ENCODE peak calls at places on chromosomes 12 and 14, in nine cellular contexts. C is T-cell; A is midbrain; M is myocyte; X is stimulated activated CD4-positive, alpha-beta T cell treated with anti-CD3 and anti-CD28 coated beads, Interleukin-2, amount 100 ng/mL, for 48 hours; H is SHP77; L is fibroblast of villous mesenchyme; J is HTR-8/SVneo; Y is fibroblast of the aortic adventitia. V is an unnamed sample.

GRCh38 chr12:113932411-113933196 is 33.5 kb downstream of the RBM19 start:
- DNase-seq in C (no peak), A (peak), M (peak), X (no peak), H (no peak), L (peak), J (no peak), Y (peak), V (no peak)

GRCh38 chr12:6899837-6900519 is 4.6 kb upstream of the LRRC23 start:
- DNase-seq in C (no peak), A (peak), M (peak), X (no peak), H (no peak), L (peak), J (no peak), Y (peak), V (no peak)

GRCh38 chr14:79601579-79601978 is 609.7 kb downstream of the DIO2 start:
- DNase-seq in C (no peak), A (no peak), M (no peak), X (no peak), H (no peak), L (no peak), J (no peak), Y (no peak), V (no peak)

GRCh38 chr14:71645656-71646055 is 286.6 kb upstream of the RGS6 start:
- DNase-seq in C (no peak), A (no peak), M (no peak), X (no peak), H (no peak), L (peak), J (no peak), Y (peak), V (no peak)

GRCh38 chr12:73506611-73507010 is 1031.0 kb upstream of the ATXN7L3B start:
- DNase-seq in C (no peak), A (no peak), M (no peak), X (no peak), H (no peak), L (no peak), J (no peak), Y (no peak), V (no peak)

GRCh38 chr14:74486164-74486563 is 6.9 kb downstream of the NPC2 start:
- DNase-seq in C (no peak), A (no peak), M (no peak), X (no peak), H (no peak), L (no peak), J (no peak), Y (no peak), V (no peak)

GRCh38 chr14:94903338-94903737 is 133.4 kb upstream of the GSC start:
- DNase-seq in C (no peak), A (no peak), M (no peak), X (no peak), H (no peak), L (no peak), J (no peak), Y (no peak), V (no peak)

GRCh38 chr14:96094656-96095055 is 55.5 kb downstream of the C14orf132 start:
- DNase-seq in C (no peak), A (no peak), M (no peak), X (no peak), H (no peak), L (no peak), J (no peak), Y (no peak), V (no peak)

GRCh38 chr12:110585231-110585799 is 2.2 kb upstream of the PPTC7 start:
- DNase-seq in C (no peak), A (no peak), M (no peak), X (no peak), H (no peak), L (peak), J (no peak), Y (peak), V (no peak)

GRCh38 chr12:49878021-49878420 is 25.7 kb downstream of the FAIM2 start:
- DNase-seq in C (no peak), A (no peak), M (no peak), X (no peak), H (no peak), L (no peak), J (no peak), Y (no peak), V (no peak)